ENCODE peak calls at places on chromosome 1, in ten cellular contexts. H is fibroblast of the aortic adventitia; U is GM04503; K is activated CD8-positive, alpha-beta memory T cell treated with anti-CD3 and anti-CD28 coated beads for 24 hours; B is CD4-positive, CD25-positive, alpha-beta regulatory T cell; E is G401; R is 8988T; F is EH; L is EL; Q is astrocyte. D is an unnamed sample.

GRCh38 chr1:78370356-78370755 is 120.4 kb upstream of the PTGFR start:
- DNase-seq in U (no peak), L (peak; percentile 62), H (peak; percentile 72), K (no peak), B (no peak), E (no peak), F (peak; percentile 65), R (no peak), Q (peak; percentile 62), D (peak; percentile 44)

GRCh38 chr1:205783904-205784303 is 8.6 kb upstream of the RAB29 start:
- DNase-seq in E (peak; percentile 54), Q (peak; percentile 79), R (no peak), H (peak; percentile 88), F (no peak), U (no peak), L (no peak), B (no peak), K (no peak), D (no peak)

GRCh38 chr1:15311886-15312285 is 64.9 kb downstream of the FHAD1 start:
- DNase-seq in U (no peak), H (no peak), K (no peak), R (no peak), L (peak; percentile 24), B (no peak), Q (peak; percentile 16), E (no peak), F (peak; percentile 9), D (no peak)

GRCh38 chr1:165444897-165445370 is at the start of gene RXRG:
- DNase-seq in L (no peak), U (no peak), B (peak; percentile 18), H (peak; percentile 7), R (no peak), E (peak; percentile 2), Q (no peak), K (peak; percentile 61), F (peak; percentile 0), D (no peak)

GRCh38 chr1:239744851-239745250 is 346.8 kb upstream of the FMN2 start:
- DNase-seq in E (no peak), U (no peak), H (no peak), K (no peak), R (no peak), B (no peak), L (no peak), Q (no peak), F (no peak), D (no peak)

GRCh38 chr1:66084442-66084841 is 291.7 kb downstream of the PDE4B start:
- DNase-seq in F (no peak), B (no peak), U (no peak), E (no peak), K (no peak), R (no peak), Q (no peak), H (no peak), L (no peak), D (no peak)

GRCh38 chr1:38941527-38942019 is at the start of gene RHBDL2:
- DNase-seq in R (no peak), F (peak; percentile 19), H (peak; percentile 66), K (no peak), E (peak; percentile 64), Q (peak; percentile 44), U (no peak), B (no peak), L (peak; percentile 52), D (peak; percentile 81)

GRCh38 chr1:4684849-4685248 is 30.4 kb downstream of the AJAP1 start:
- DNase-seq in Q (no peak), E (no peak), B (no peak), L (no peak), H (no peak), K (no peak), U (no peak), R (no peak), F (no peak), D (no peak)

GRCh38 chr1:43653339-43653738 is 3.4 kb downstream of the KDM4A start:
- DNase-seq in F (peak; percentile 44), E (peak; percentile 51), R (peak; percentile 48), L (peak; percentile 54), H (peak; percentile 43), K (no peak), B (no peak), Q (peak; percentile 21), U (no peak), D (peak; percentile 34)

GRCh38 chr1:9375912-9376311 is 83.2 kb downstream of the SPSB1 start:
- DNase-seq in U (no peak), B (no peak), E (no peak), K (no peak), R (no peak), F (no peak), Q (peak; percentile 45), H (peak; percentile 55), L (no peak), D (no peak)

GRCh38 chr1:232923739-232924386 is 26.5 kb upstream of the NTPCR start:
- DNase-seq in L (peak; percentile 67), K (peak; percentile 80), Q (peak; percentile 82), E (no peak), B (peak; percentile 79), F (peak; percentile 8), H (no peak), R (no peak), U (peak; percentile 33), D (no peak)

GRCh38 chr1:63328140-63328521 is 5.8 kb downstream of the FOXD3 start:
- DNase-seq in Q (no peak), U (no peak), L (no peak), B (no peak), F (no peak), E (no peak), R (no peak), K (no peak), H (no peak), D (no peak)

GRCh38 chr1:85718678-85719340 is 10.6 kb upstream of the ZNHIT6 start:
- DNase-seq in H (no peak), F (no peak), R (no peak), K (no peak), B (no peak), E (no peak), L (no peak), U (no peak), Q (no peak), D (no peak)

GRCh38 chr1:168506204-168506819 is 37.5 kb downstream of the XCL2 start:
- DNase-seq in H (peak; percentile 74), E (no peak), F (peak; percentile 66), K (no peak), Q (peak; percentile 74), L (peak; percentile 68), U (no peak), B (no peak), R (no peak), D (peak; percentile 13)